ENCODE peak calls at places on chromosomes 1 and 21, in ten cellular contexts. P, O, Z, U, E, Q, J, B, Y and K are unnamed samples.

GRCh38 chr1:3658231-3658615 is 5.9 kb downstream of the TP73 start:
- DNase-seq in Y (peak; percentile 10), E (no peak), O (no peak), U (no peak), B (no peak), J (peak; percentile 11), Q (no peak), Z (no peak), P (no peak), K (no peak)

GRCh38 chr1:220991959-220992704 is 112.9 kb downstream of the HLX start:
- DNase-seq in U (no peak), Z (no peak), E (peak; percentile 55), O (no peak), B (no peak), Y (no peak), J (no peak), Q (peak; percentile 14), P (no peak), K (no peak)

GRCh38 chr1:70061229-70061628 is 144.2 kb downstream of the LRRC40 start:
- DNase-seq in J (no peak), Y (no peak), O (no peak), B (no peak), Z (no peak), Q (no peak), E (no peak), U (no peak), P (no peak), K (no peak)

GRCh38 chr1:109754738-109755137 is 9.0 kb downstream of the EPS8L3 start:
- DNase-seq in E (no peak), P (no peak), U (no peak), J (no peak), B (no peak), Z (no peak), Q (no peak), O (no peak), Y (no peak), K (no peak)

GRCh38 chr1:41046347-41046775 is 24.8 kb upstream of the SLFNL1 start:
- DNase-seq in Z (no peak), O (peak; percentile 73), E (no peak), P (peak; percentile 89), U (no peak), J (no peak), Y (peak; percentile 57), Q (no peak), B (no peak), K (no peak)

GRCh38 chr1:41749992-41750745 is 168.6 kb downstream of the HIVEP3 start:
- DNase-seq in P (no peak), B (no peak), O (no peak), Q (no peak), J (no peak), U (no peak), E (no peak), Y (no peak), Z (no peak), K (no peak)

GRCh38 chr1:46152021-46152420 is 19.6 kb upstream of the PIK3R3 start:
- DNase-seq in Y (no peak), Z (no peak), Q (no peak), E (peak; percentile 80), O (no peak), J (no peak), B (no peak), P (no peak), U (no peak), K (no peak)

GRCh38 chr1:226549094-226549936 is 751 bp downstream of the STUM start:
- DNase-seq in O (no peak), Y (peak; percentile 40), U (no peak), J (peak; percentile 30), P (no peak), Z (peak; percentile 25), Q (no peak), B (peak; percentile 35), E (no peak), K (peak; percentile 20)

GRCh38 chr1:200535605-200536004 is 84.9 kb downstream of the KIF14 start:
- DNase-seq in P (no peak), Y (no peak), U (no peak), Q (peak; percentile 12), Z (peak; percentile 98), O (no peak), E (no peak), B (peak; percentile 92), J (peak; percentile 26), K (peak; percentile 49)

GRCh38 chr1:212721388-212722247 is 22.0 kb upstream of the BATF3 start:
- DNase-seq in Y (no peak), Z (peak; percentile 99), U (no peak), J (no peak), B (peak; percentile 45), Q (no peak), O (no peak), P (peak; percentile 66), E (peak; percentile 83), K (peak; percentile 75)

GRCh38 chr1:101317590-101317989 is 80.8 kb downstream of the S1PR1 start:
- DNase-seq in O (no peak), Z (no peak), U (no peak), Y (no peak), B (no peak), E (no peak), Q (no peak), P (no peak), J (peak; percentile 32), K (peak; percentile 30)

GRCh38 chr1:200233393-200233792 is 176.4 kb downstream of the ZNF281 start:
- DNase-seq in E (peak; percentile 83), Q (no peak), U (no peak), Z (peak; percentile 46), B (peak; percentile 25), Y (no peak), J (no peak), O (no peak), P (no peak), K (no peak)

GRCh38 chr1:21022279-21023040 is 154.2 kb downstream of the EIF4G3 start:
- DNase-seq in U (no peak), E (peak; percentile 94), B (peak; percentile 82), O (no peak), Q (peak; percentile 80), Y (no peak), P (peak; percentile 89), J (no peak), Z (peak; percentile 97), K (peak; percentile 56)

GRCh38 chr1:216742625-216743024 is 19.4 kb upstream of the ESRRG start:
- DNase-seq in O (no peak), U (no peak), P (no peak), E (no peak), B (no peak), Z (peak; percentile 54), Q (no peak), Y (no peak), J (no peak), K (no peak)
- TF ChIP-seq CTCF in O (peak; percentile 40), U (peak; percentile 28), P (peak; percentile 22), E (peak; percentile 28), B (peak; percentile 11), Z (peak; percentile 92), Q (peak; percentile 59), Y (no peak), J (no peak), K (no peak)

DNA sequence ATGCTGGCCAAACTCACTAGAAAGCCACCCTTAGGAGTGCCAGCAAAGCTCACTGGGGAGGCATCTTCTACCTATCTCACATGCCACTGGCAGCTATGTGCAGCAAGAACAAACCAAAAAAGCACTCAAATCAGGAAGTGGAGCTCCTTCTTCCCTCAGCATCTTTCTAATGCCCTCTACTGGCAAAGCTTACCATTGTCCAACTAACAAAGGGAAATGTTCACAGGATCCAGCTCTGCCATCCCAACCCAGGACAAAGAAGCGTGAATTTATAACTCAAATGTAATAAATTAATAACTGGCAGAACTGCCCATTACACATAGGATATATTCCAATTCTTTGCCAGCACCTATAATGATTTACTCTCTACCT is 38.9 kb downstream of the LEPR start:
- DNase-seq in P (no peak), E (peak; percentile 61), Q (peak; percentile 12), Z (peak; percentile 65), B (peak; percentile 28), O (no peak), Y (no peak), U (no peak), J (no peak), K (no peak)
- TF ChIP-seq CTCF in P (no peak), E (peak; percentile 73), Q (peak; percentile 52), Z (peak; percentile 79), B (peak; percentile 24), O (peak; percentile 53), Y (no peak), U (peak; percentile 40), J (no peak), K (peak; percentile 50)

GRCh38 chr21:44845418-44846200 is 27.7 kb upstream of the SUMO3 start:
- DNase-seq in Z (peak; percentile 66), P (no peak), U (no peak), O (no peak), Q (peak; percentile 55), J (peak; percentile 83), E (peak; percentile 45), Y (peak; percentile 81), B (peak; percentile 63), K (peak; percentile 75)
- TF ChIP-seq CTCF in Z (peak; percentile 68), P (no peak), U (peak; percentile 26), O (peak; percentile 50), Q (peak; percentile 15), J (no peak), E (peak; percentile 39), Y (no peak), B (peak; percentile 46), K (peak; percentile 75)

GRCh38 chr1:208034135-208034534 is 123.2 kb upstream of the CD34 start:
- DNase-seq in P (no peak), Y (no peak), B (no peak), Q (no peak), E (no peak), U (no peak), O (no peak), J (no peak), Z (no peak), K (no peak)

GRCh38 chr1:208036918-208037567 is 126.1 kb upstream of the CD34 start:
- DNase-seq in Z (no peak), E (no peak), J (no peak), Q (no peak), U (no peak), Y (no peak), P (no peak), B (no peak), O (no peak), K (no peak)

GRCh38 chr1:208033236-208033635 is 122.3 kb upstream of the CD34 start:
- DNase-seq in Y (no peak), J (no peak), Z (no peak), P (no peak), U (no peak), E (no peak), O (no peak), Q (no peak), B (no peak), K (no peak)

GRCh38 chr1:208038303-208038702 is 127.4 kb upstream of the CD34 start:
- DNase-seq in Y (no peak), O (no peak), Q (no peak), P (no peak), B (no peak), U (no peak), J (no peak), Z (no peak), E (no peak), K (no peak)

DNA sequence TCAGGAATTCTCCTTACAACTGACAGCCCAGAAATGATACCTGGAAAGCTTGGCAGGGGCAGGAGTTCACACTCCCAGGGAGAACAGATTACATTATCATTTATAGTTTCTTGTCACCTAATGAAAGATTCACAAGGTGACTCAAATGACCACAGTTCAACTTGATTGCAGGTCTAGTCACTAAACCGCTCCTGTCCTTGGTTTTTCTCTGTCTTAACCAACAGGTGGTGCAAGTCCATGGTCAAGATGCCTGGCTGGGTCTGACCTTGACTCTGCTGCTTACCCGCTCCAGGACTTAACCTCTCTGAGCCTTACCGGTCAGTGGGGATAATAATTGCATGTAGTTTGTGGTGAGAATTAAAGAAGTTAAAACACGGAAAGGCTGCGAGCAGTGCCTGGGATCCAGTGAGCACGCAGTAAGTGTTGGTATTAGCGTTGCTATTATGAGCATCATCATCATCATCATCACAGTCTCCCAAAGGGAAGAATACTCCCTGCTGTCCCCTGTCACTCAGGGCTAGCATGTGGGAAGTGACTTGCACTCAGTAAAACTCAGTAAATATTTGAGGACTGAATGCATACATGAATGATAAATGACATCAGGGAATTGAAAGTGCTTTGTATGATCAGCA is 125.4 kb upstream of the CD34 start:
- DNase-seq in Q (no peak), Z (peak; percentile 68), B (no peak), O (no peak), Y (no peak), J (peak; percentile 29), P (no peak), U (no peak), E (peak; percentile 18), K (no peak)
- TF ChIP-seq CTCF in Q (no peak), Z (peak; percentile 68), B (no peak), O (peak; percentile 47), Y (no peak), J (no peak), P (no peak), U (peak; percentile 8), E (peak; percentile 25), K (no peak)